ENCODE peak calls at places on chromosomes 2 and 18, in eight cellular contexts. One of them, this sample, is unnamed.

GRCh38 chr2:177432703-177433102 is 40.1 kb downstream of the AGPS start:
- DNase-seq in activated naive CD4-positive, alpha-beta T cell treated with anti-CD3 and anti-CD28 coated beads, Interleukin-2, amount 10 ng/mL, durations not matched to agents 7 days and 5 days: no peak
- DNase-seq in WTC11: no peak
- DNase-seq in H54: no peak
- DNase-seq in H9: no peak
- DNase-seq in GM04503: no peak
- DNase-seq in GM04504: no peak
- DNase-seq in NCI-H524 treated with DMSO at 0.1 percent for 48 hours: no peak
- DNase-seq in this sample: no peak

GRCh38 chr2:84417453-84417852 is 41.6 kb downstream of the SUCLG1 start:
- DNase-seq in H9: no peak
- DNase-seq in GM04503: no peak
- DNase-seq in GM04504: no peak
- DNase-seq in H54: no peak
- DNase-seq in activated naive CD4-positive, alpha-beta T cell treated with anti-CD3 and anti-CD28 coated beads, Interleukin-2, amount 10 ng/mL, durations not matched to agents 7 days and 5 days: no peak
- DNase-seq in NCI-H524 treated with DMSO at 0.1 percent for 48 hours: no peak
- DNase-seq in WTC11: no peak
- DNase-seq in this sample: no peak

GRCh38 chr2:234851451-234851850 is 100.4 kb upstream of the SH3BP4 start:
- DNase-seq in WTC11: no peak
- DNase-seq in activated naive CD4-positive, alpha-beta T cell treated with anti-CD3 and anti-CD28 coated beads, Interleukin-2, amount 10 ng/mL, durations not matched to agents 7 days and 5 days: no peak
- DNase-seq in H9: no peak
- DNase-seq in GM04504: no peak
- DNase-seq in NCI-H524 treated with DMSO at 0.1 percent for 48 hours: no peak
- DNase-seq in H54: no peak
- DNase-seq in GM04503: no peak
- DNase-seq in this sample: no peak

GRCh38 chr2:170950221-170950737 is 21.2 kb downstream of the GORASP2 start:
- DNase-seq in WTC11: no peak
- DNase-seq in H9: no peak
- DNase-seq in activated naive CD4-positive, alpha-beta T cell treated with anti-CD3 and anti-CD28 coated beads, Interleukin-2, amount 10 ng/mL, durations not matched to agents 7 days and 5 days: no peak
- DNase-seq in GM04504: no peak
- DNase-seq in NCI-H524 treated with DMSO at 0.1 percent for 48 hours: no peak
- DNase-seq in GM04503: no peak
- DNase-seq in H54: no peak
- DNase-seq in this sample: no peak

GRCh38 chr2:160363961-160364733 is 129.5 kb downstream of the RBMS1 start:
- DNase-seq in H54: no peak
- DNase-seq in GM04503: no peak
- DNase-seq in NCI-H524 treated with DMSO at 0.1 percent for 48 hours: no peak
- DNase-seq in activated naive CD4-positive, alpha-beta T cell treated with anti-CD3 and anti-CD28 coated beads, Interleukin-2, amount 10 ng/mL, durations not matched to agents 7 days and 5 days: no peak
- DNase-seq in WTC11: no peak
- DNase-seq in GM04504: no peak
- DNase-seq in H9: no peak
- DNase-seq in this sample: no peak

GRCh38 chr2:196131384-196131861 is 40.0 kb downstream of the STK17B start:
- DNase-seq in H9: peak
- DNase-seq in NCI-H524 treated with DMSO at 0.1 percent for 48 hours: no peak
- DNase-seq in GM04503: no peak
- DNase-seq in WTC11: peak
- DNase-seq in GM04504: no peak
- DNase-seq in activated naive CD4-positive, alpha-beta T cell treated with anti-CD3 and anti-CD28 coated beads, Interleukin-2, amount 10 ng/mL, durations not matched to agents 7 days and 5 days: peak
- DNase-seq in H54: peak
- DNase-seq in this sample: peak

GRCh38 chr2:101625387-101625786 is 72.1 kb upstream of the MAP4K4 start:
- DNase-seq in GM04503: no peak
- DNase-seq in NCI-H524 treated with DMSO at 0.1 percent for 48 hours: no peak
- DNase-seq in GM04504: no peak
- DNase-seq in activated naive CD4-positive, alpha-beta T cell treated with anti-CD3 and anti-CD28 coated beads, Interleukin-2, amount 10 ng/mL, durations not matched to agents 7 days and 5 days: no peak
- DNase-seq in WTC11: no peak
- DNase-seq in H54: no peak
- DNase-seq in H9: no peak
- DNase-seq in this sample: no peak

GRCh38 chr2:70626254-70626990 is 72.8 kb upstream of the TGFA start:
- DNase-seq in WTC11: peak
- DNase-seq in H54: no peak
- DNase-seq in activated naive CD4-positive, alpha-beta T cell treated with anti-CD3 and anti-CD28 coated beads, Interleukin-2, amount 10 ng/mL, durations not matched to agents 7 days and 5 days: no peak
- DNase-seq in H9: peak
- DNase-seq in NCI-H524 treated with DMSO at 0.1 percent for 48 hours: no peak
- DNase-seq in GM04503: no peak
- DNase-seq in GM04504: no peak
- DNase-seq in this sample: no peak

GRCh38 chr2:239222346-239223028 is 178.3 kb downstream of the HDAC4 start:
- DNase-seq in activated naive CD4-positive, alpha-beta T cell treated with anti-CD3 and anti-CD28 coated beads, Interleukin-2, amount 10 ng/mL, durations not matched to agents 7 days and 5 days: no peak
- DNase-seq in NCI-H524 treated with DMSO at 0.1 percent for 48 hours: no peak
- DNase-seq in H9: no peak
- DNase-seq in H54: no peak
- DNase-seq in WTC11: no peak
- DNase-seq in GM04503: peak
- DNase-seq in GM04504: no peak
- DNase-seq in this sample: peak

GRCh38 chr2:143354050-143354449 is 224.8 kb downstream of the ARHGAP15 start:
- DNase-seq in GM04504: no peak
- DNase-seq in H54: no peak
- DNase-seq in activated naive CD4-positive, alpha-beta T cell treated with anti-CD3 and anti-CD28 coated beads, Interleukin-2, amount 10 ng/mL, durations not matched to agents 7 days and 5 days: no peak
- DNase-seq in WTC11: no peak
- DNase-seq in H9: no peak
- DNase-seq in NCI-H524 treated with DMSO at 0.1 percent for 48 hours: no peak
- DNase-seq in GM04503: no peak
- DNase-seq in this sample: no peak

GRCh38 chr2:114127372-114127771 is 237.5 kb downstream of the ACTR3 start:
- DNase-seq in activated naive CD4-positive, alpha-beta T cell treated with anti-CD3 and anti-CD28 coated beads, Interleukin-2, amount 10 ng/mL, durations not matched to agents 7 days and 5 days: no peak
- DNase-seq in GM04504: peak
- DNase-seq in H54: peak
- DNase-seq in NCI-H524 treated with DMSO at 0.1 percent for 48 hours: no peak
- DNase-seq in WTC11: no peak
- DNase-seq in GM04503: peak
- DNase-seq in H9: no peak
- DNase-seq in this sample: no peak

GRCh38 chr18:48355526-48356115 is 53.6 kb downstream of the ZBTB7C start:
- DNase-seq in WTC11: no peak
- DNase-seq in GM04504: no peak
- DNase-seq in activated naive CD4-positive, alpha-beta T cell treated with anti-CD3 and anti-CD28 coated beads, Interleukin-2, amount 10 ng/mL, durations not matched to agents 7 days and 5 days: no peak
- DNase-seq in H54: no peak
- DNase-seq in NCI-H524 treated with DMSO at 0.1 percent for 48 hours: no peak
- DNase-seq in H9: peak
- DNase-seq in GM04503: no peak
- DNase-seq in this sample: no peak

GRCh38 chr2:127037456-127037855 is 69.5 kb downstream of the BIN1 start:
- DNase-seq in GM04504: no peak
- DNase-seq in H54: no peak
- DNase-seq in WTC11: no peak
- DNase-seq in NCI-H524 treated with DMSO at 0.1 percent for 48 hours: no peak
- DNase-seq in activated naive CD4-positive, alpha-beta T cell treated with anti-CD3 and anti-CD28 coated beads, Interleukin-2, amount 10 ng/mL, durations not matched to agents 7 days and 5 days: no peak
- DNase-seq in H9: no peak
- DNase-seq in GM04503: no peak
- DNase-seq in this sample: no peak

GRCh38 chr2:160408575-160409291 is 84.9 kb downstream of the RBMS1 start:
- DNase-seq in GM04504: no peak
- DNase-seq in WTC11: peak
- DNase-seq in H9: peak
- DNase-seq in NCI-H524 treated with DMSO at 0.1 percent for 48 hours: no peak
- DNase-seq in GM04503: no peak
- DNase-seq in activated naive CD4-positive, alpha-beta T cell treated with anti-CD3 and anti-CD28 coated beads, Interleukin-2, amount 10 ng/mL, durations not matched to agents 7 days and 5 days: no peak
- DNase-seq in H54: no peak
- DNase-seq in this sample: peak

GRCh38 chr2:67930156-67930555 is 132.6 kb downstream of the C1D start:
- DNase-seq in H9: peak
- DNase-seq in activated naive CD4-positive, alpha-beta T cell treated with anti-CD3 and anti-CD28 coated beads, Interleukin-2, amount 10 ng/mL, durations not matched to agents 7 days and 5 days: no peak
- DNase-seq in GM04504: no peak
- DNase-seq in NCI-H524 treated with DMSO at 0.1 percent for 48 hours: peak
- DNase-seq in GM04503: no peak
- DNase-seq in H54: no peak
- DNase-seq in WTC11: peak
- DNase-seq in this sample: no peak

GRCh38 chr2:168521342-168521741 is 65.3 kb downstream of the CERS6 start:
- DNase-seq in H54: no peak
- DNase-seq in WTC11: no peak
- DNase-seq in NCI-H524 treated with DMSO at 0.1 percent for 48 hours: peak
- DNase-seq in GM04503: no peak
- DNase-seq in H9: no peak
- DNase-seq in activated naive CD4-positive, alpha-beta T cell treated with anti-CD3 and anti-CD28 coated beads, Interleukin-2, amount 10 ng/mL, durations not matched to agents 7 days and 5 days: no peak
- DNase-seq in GM04504: no peak
- DNase-seq in this sample: peak

GRCh38 chr2:205850172-205850571 is 167.9 kb downstream of the NRP2 start:
- DNase-seq in GM04503: no peak
- DNase-seq in H54: no peak
- DNase-seq in WTC11: no peak
- DNase-seq in H9: no peak
- DNase-seq in activated naive CD4-positive, alpha-beta T cell treated with anti-CD3 and anti-CD28 coated beads, Interleukin-2, amount 10 ng/mL, durations not matched to agents 7 days and 5 days: no peak
- DNase-seq in NCI-H524 treated with DMSO at 0.1 percent for 48 hours: no peak
- DNase-seq in GM04504: no peak
- DNase-seq in this sample: no peak

GRCh38 chr2:235812185-235812670 is 318.4 kb downstream of the AGAP1 start:
- DNase-seq in NCI-H524 treated with DMSO at 0.1 percent for 48 hours: no peak
- DNase-seq in GM04504: no peak
- DNase-seq in GM04503: no peak
- DNase-seq in H54: no peak
- DNase-seq in WTC11: no peak
- DNase-seq in activated naive CD4-positive, alpha-beta T cell treated with anti-CD3 and anti-CD28 coated beads, Interleukin-2, amount 10 ng/mL, durations not matched to agents 7 days and 5 days: no peak
- DNase-seq in H9: no peak
- DNase-seq in this sample: no peak

GRCh38 chr2:10256525-10257031 is 46.1 kb upstream of the HPCAL1 start:
- DNase-seq in H54: no peak
- DNase-seq in WTC11: peak
- DNase-seq in H9: no peak
- DNase-seq in NCI-H524 treated with DMSO at 0.1 percent for 48 hours: no peak
- DNase-seq in activated naive CD4-positive, alpha-beta T cell treated with anti-CD3 and anti-CD28 coated beads, Interleukin-2, amount 10 ng/mL, durations not matched to agents 7 days and 5 days: no peak
- DNase-seq in GM04504: no peak
- DNase-seq in GM04503: no peak
- DNase-seq in this sample: no peak

GRCh38 chr2:107363811-107364210 is 462.9 kb upstream of the RGPD4 start:
- DNase-seq in activated naive CD4-positive, alpha-beta T cell treated with anti-CD3 and anti-CD28 coated beads, Interleukin-2, amount 10 ng/mL, durations not matched to agents 7 days and 5 days: no peak
- DNase-seq in GM04503: no peak
- DNase-seq in WTC11: no peak
- DNase-seq in GM04504: no peak
- DNase-seq in H54: no peak
- DNase-seq in NCI-H524 treated with DMSO at 0.1 percent for 48 hours: no peak
- DNase-seq in H9: no peak
- DNase-seq in this sample: no peak